ENCODE peak calls at places on chromosome 17, in ten cellular contexts. C is CD8-positive, alpha-beta memory T cell; F is stimulated activated naive CD8-positive, alpha-beta T cell treated with anti-CD3 and anti-CD28 coated beads, Interleukin-15, amount 100 ng/mL, for 72 hours; N is Daoy; R is activated CD8-positive, alpha-beta T cell treated with anti-CD3 and anti-CD28 coated beads for 36 hours; P is SW480; B is amniotic stem cell; T is COR-L47; I is DMS53; H is dorsolateral prefrontal cortex. A is an unnamed sample.

GRCh38 chr17:78541488-78542237 is 35.5 kb downstream of the DNAH17 start:
- DNase-seq in C (no peak), F (no peak), N (peak; percentile 60), R (peak; percentile 17), P (peak; percentile 94), B (no peak), T (no peak), I (peak; percentile 64), H (no peak), A (no peak)

GRCh38 chr17:59783221-59784016 is 76.0 kb downstream of the VMP1 start:
- DNase-seq in C (peak; percentile 10), F (no peak), N (peak; percentile 76), R (no peak), P (peak; percentile 76), B (no peak), T (no peak), I (peak; percentile 33), H (no peak), A (no peak)

GRCh38 chr17:82848022-82848592 is 8.3 kb upstream of the ZNF750 start:
- DNase-seq in C (peak; percentile 71), F (peak; percentile 13), N (no peak), R (peak; percentile 61), P (peak; percentile 86), B (peak; percentile 14), T (no peak), I (no peak), H (no peak), A (peak; percentile 75)

GRCh38 chr17:76820523-76820922 is 47.7 kb upstream of the MGAT5B start:
- DNase-seq in C (no peak), F (no peak), N (no peak), R (no peak), P (no peak), B (no peak), T (peak; percentile 52), I (no peak), H (no peak), A (no peak)

GRCh38 chr17:46859996-46860395 is 8.6 kb downstream of the WNT9B start:
- DNase-seq in C (no peak), F (no peak), N (no peak), R (no peak), P (no peak), B (no peak), T (no peak), I (no peak), H (no peak), A (no peak)

GRCh38 chr17:48595107-48595999 is 1.8 kb upstream of the HOXB5 start:
- DNase-seq in C (no peak), F (no peak), N (no peak), R (no peak), P (no peak), B (no peak), T (no peak), I (no peak), H (no peak), A (no peak)

GRCh38 chr17:5500247-5500803 is 14.0 kb downstream of the MIS12 start:
- DNase-seq in C (no peak), F (no peak), N (no peak), R (peak; percentile 8), P (no peak), B (no peak), T (no peak), I (no peak), H (no peak), A (no peak)

GRCh38 chr17:17156107-17156506 is 50.0 kb downstream of the PLD6 start:
- DNase-seq in C (no peak), F (no peak), N (peak; percentile 59), R (no peak), P (no peak), B (no peak), T (no peak), I (no peak), H (no peak), A (no peak)

GRCh38 chr17:67244621-67245072 is 349 bp downstream of the HELZ start:
- DNase-seq in C (no peak), F (no peak), N (no peak), R (peak; percentile 18), P (peak; percentile 17), B (no peak), T (no peak), I (no peak), H (no peak), A (no peak)

GRCh38 chr17:49753959-49754391 is 10.0 kb downstream of the FAM117A start:
- DNase-seq in C (no peak), F (no peak), N (no peak), R (no peak), P (no peak), B (no peak), T (no peak), I (no peak), H (no peak), A (no peak)

GRCh38 chr17:71792966-71793365 is 327.9 kb upstream of the SOX9 start:
- DNase-seq in C (no peak), F (no peak), N (peak; percentile 77), R (no peak), P (no peak), B (no peak), T (no peak), I (no peak), H (no peak), A (no peak)

GRCh38 chr17:77151236-77151635 is 10.5 kb downstream of the SEC14L1 start:
- DNase-seq in C (no peak), F (no peak), N (no peak), R (no peak), P (no peak), B (no peak), T (no peak), I (no peak), H (no peak), A (no peak)

GRCh38 chr17:18009609-18010420 is 29.2 kb downstream of the ATPAF2 start:
- DNase-seq in C (no peak), F (no peak), N (no peak), R (no peak), P (no peak), B (no peak), T (no peak), I (no peak), H (no peak), A (no peak)

GRCh38 chr17:1518410-1518809 is 2.0 kb upstream of the INPP5K start:
- DNase-seq in C (no peak), F (no peak), N (no peak), R (no peak), P (no peak), B (no peak), T (no peak), I (no peak), H (no peak), A (no peak)

GRCh38 chr17:22286337-22287041 is 594.2 kb downstream of the KCNJ18 start:
- DNase-seq in C (no peak), F (no peak), N (no peak), R (no peak), P (no peak), B (no peak), T (no peak), I (no peak), H (no peak), A (no peak)

GRCh38 chr17:68909066-68909465 is 46.1 kb downstream of the ABCA8 start:
- DNase-seq in C (no peak), F (no peak), N (no peak), R (no peak), P (peak; percentile 3), B (peak; percentile 79), T (no peak), I (no peak), H (no peak), A (no peak)

GRCh38 chr17:58306131-58306951 is 22.3 kb downstream of the TSPOAP1 start:
- DNase-seq in C (no peak), F (no peak), N (no peak), R (no peak), P (no peak), B (no peak), T (no peak), I (no peak), H (no peak), A (no peak)

GRCh38 chr17:14525551-14526455 is 224.9 kb downstream of the HS3ST3B1 start:
- DNase-seq in C (no peak), F (no peak), N (no peak), R (no peak), P (no peak), B (no peak), T (no peak), I (no peak), H (no peak), A (no peak)

GRCh38 chr17:17782425-17783120 is 54.2 kb downstream of the SREBF1 start:
- DNase-seq in C (no peak), F (peak; percentile 38), N (peak; percentile 48), R (peak; percentile 27), P (peak; percentile 57), B (no peak), T (peak; percentile 23), I (peak; percentile 55), H (no peak), A (no peak)

GRCh38 chr17:80785477-80786178 is 206.0 kb upstream of the CHMP6 start:
- DNase-seq in C (no peak), F (no peak), N (no peak), R (peak; percentile 76), P (no peak), B (no peak), T (no peak), I (no peak), H (no peak), A (no peak)

GRCh38 chr17:36736201-36737156 is 135.1 kb downstream of the MRM1 start:
- DNase-seq in C (no peak), F (no peak), N (no peak), R (no peak), P (no peak), B (no peak), T (no peak), I (no peak), H (no peak), A (no peak)

GRCh38 chr17:80832266-80832676 is 159.4 kb upstream of the CHMP6 start:
- DNase-seq in C (no peak), F (no peak), N (peak; percentile 74), R (no peak), P (peak; percentile 36), B (no peak), T (peak; percentile 76), I (peak; percentile 83), H (peak; percentile 54), A (no peak)

GRCh38 chr17:32813021-32813420 is 63.9 kb downstream of the MYO1D start:
- DNase-seq in C (no peak), F (no peak), N (no peak), R (no peak), P (no peak), B (no peak), T (no peak), I (no peak), H (no peak), A (no peak)

GRCh38 chr17:81396278-81396721 is 1.0 kb downstream of the BAHCC1 start:
- DNase-seq in C (no peak), F (no peak), N (no peak), R (no peak), P (no peak), B (no peak), T (no peak), I (no peak), H (no peak), A (no peak)

GRCh38 chr17:49438885-49439284 is 24.2 kb upstream of the PHB1 start:
- DNase-seq in C (no peak), F (no peak), N (no peak), R (no peak), P (no peak), B (no peak), T (no peak), I (no peak), H (no peak), A (no peak)

GRCh38 chr17:68248199-68248825 is 469 bp downstream of the AMZ2 start:
- DNase-seq in C (no peak), F (no peak), N (no peak), R (no peak), P (peak; percentile 25), B (no peak), T (peak; percentile 59), I (peak; percentile 76), H (peak; percentile 65), A (no peak)

GRCh38 chr17:21242026-21242700 is 11.0 kb downstream of the NATD1 start:
- DNase-seq in C (no peak), F (no peak), N (no peak), R (no peak), P (no peak), B (no peak), T (no peak), I (no peak), H (no peak), A (no peak)

GRCh38 chr17:1111599-1112443 is 68.0 kb downstream of the ABR start:
- DNase-seq in C (no peak), F (no peak), N (peak; percentile 92), R (no peak), P (no peak), B (no peak), T (no peak), I (peak; percentile 89), H (no peak), A (no peak)

A was measured in natural killer cell.